ENCODE peak calls at places on chromosomes 3 and 15, in four cellular contexts. One of them, this sample, is unnamed.

GRCh38 chr3:197372076-197372661 is 73.8 kb upstream of the DLG1 start:
- DNase-seq in ascending aorta: no peak
- DNase-seq in left ventricle myocardium inferior: no peak
- DNase-seq in GM13977: peak
- DNase-seq in this sample: peak

GRCh38 chr3:45773044-45773443 is 23.3 kb downstream of the SLC6A20 start:
- DNase-seq in ascending aorta: no peak
- DNase-seq in left ventricle myocardium inferior: no peak
- DNase-seq in GM13977: no peak
- DNase-seq in this sample: no peak

GRCh38 chr3:133487920-133488540 is 85.5 kb upstream of the CDV3 start:
- DNase-seq in ascending aorta: no peak
- DNase-seq in left ventricle myocardium inferior: no peak
- DNase-seq in GM13977: no peak
- DNase-seq in this sample: no peak

GRCh38 chr15:65184944-65185717 is at the start of gene CLPX:
- DNase-seq in ascending aorta: peak
- DNase-seq in left ventricle myocardium inferior: peak
- DNase-seq in GM13977: peak
- DNase-seq in this sample: peak

GRCh38 chr3:159814161-159814560 is 174.5 kb upstream of the IL12A start:
- DNase-seq in ascending aorta: no peak
- DNase-seq in left ventricle myocardium inferior: no peak
- DNase-seq in GM13977: no peak
- DNase-seq in this sample: no peak

GRCh38 chr3:10993729-10994065 is 1.1 kb downstream of the SLC6A1 start:
- DNase-seq in ascending aorta: no peak
- DNase-seq in left ventricle myocardium inferior: no peak
- DNase-seq in GM13977: no peak
- DNase-seq in this sample: no peak

GRCh38 chr3:171824824-171825221 is 14.5 kb upstream of the PLD1 start:
- DNase-seq in ascending aorta: no peak
- DNase-seq in left ventricle myocardium inferior: no peak
- DNase-seq in GM13977: no peak
- DNase-seq in this sample: peak

GRCh38 chr3:32200991-32201758 is 37.3 kb upstream of the CMTM8 start:
- DNase-seq in ascending aorta: no peak
- DNase-seq in left ventricle myocardium inferior: peak
- DNase-seq in GM13977: no peak
- DNase-seq in this sample: no peak

GRCh38 chr3:194691481-194692281 is 6.0 kb downstream of the FAM43A start:
- DNase-seq in ascending aorta: peak
- DNase-seq in left ventricle myocardium inferior: no peak
- DNase-seq in GM13977: peak
- DNase-seq in this sample: peak

GRCh38 chr3:55416381-55416821 is 70.7 kb downstream of the WNT5A start:
- DNase-seq in ascending aorta: no peak
- DNase-seq in left ventricle myocardium inferior: no peak
- DNase-seq in GM13977: no peak
- DNase-seq in this sample: peak

GRCh38 chr3:12461097-12461649 is 23.1 kb upstream of the TSEN2 start:
- DNase-seq in ascending aorta: no peak
- DNase-seq in left ventricle myocardium inferior: no peak
- DNase-seq in GM13977: no peak
- DNase-seq in this sample: no peak

GRCh38 chr15:69608661-69609060 is 156.0 kb downstream of the RPLP1 start:
- DNase-seq in ascending aorta: no peak
- DNase-seq in left ventricle myocardium inferior: no peak
- DNase-seq in GM13977: no peak
- DNase-seq in this sample: no peak

GRCh38 chr3:125137432-125138033 is 75.0 kb downstream of the SLC12A8 start:
- DNase-seq in ascending aorta: peak
- DNase-seq in left ventricle myocardium inferior: no peak
- DNase-seq in GM13977: no peak
- DNase-seq in this sample: no peak

GRCh38 chr3:27147215-27147614 is 222.0 kb downstream of the NEK10 start:
- DNase-seq in ascending aorta: no peak
- DNase-seq in left ventricle myocardium inferior: no peak
- DNase-seq in GM13977: no peak
- DNase-seq in this sample: no peak

GRCh38 chr15:24917431-24917830 is 37.4 kb upstream of the SNRPN start:
- DNase-seq in ascending aorta: no peak
- DNase-seq in left ventricle myocardium inferior: no peak
- DNase-seq in GM13977: no peak
- DNase-seq in this sample: no peak

GRCh38 chr3:134064081-134064480 is 34.4 kb upstream of the SLCO2A1 start:
- DNase-seq in ascending aorta: no peak
- DNase-seq in left ventricle myocardium inferior: no peak
- DNase-seq in GM13977: no peak
- DNase-seq in this sample: no peak

GRCh38 chr3:36709826-36710365 is 54.5 kb downstream of the DCLK3 start:
- DNase-seq in ascending aorta: no peak
- DNase-seq in left ventricle myocardium inferior: no peak
- DNase-seq in GM13977: no peak
- DNase-seq in this sample: no peak

GRCh38 chr3:62532796-62533195 is 159.4 kb upstream of the FEZF2 start:
- DNase-seq in ascending aorta: no peak
- DNase-seq in left ventricle myocardium inferior: no peak
- DNase-seq in GM13977: no peak
- DNase-seq in this sample: no peak

GRCh38 chr3:152385761-152386160 is 117.0 kb downstream of the MBNL1 start:
- DNase-seq in ascending aorta: no peak
- DNase-seq in left ventricle myocardium inferior: no peak
- DNase-seq in GM13977: no peak
- DNase-seq in this sample: peak

GRCh38 chr3:45056608-45057301 is 30.7 kb downstream of the CLEC3B start:
- DNase-seq in ascending aorta: no peak
- DNase-seq in left ventricle myocardium inferior: no peak
- DNase-seq in GM13977: no peak
- DNase-seq in this sample: no peak

GRCh38 chr15:31605467-31605931 is 278.9 kb downstream of the KLF13 start:
- DNase-seq in ascending aorta: no peak
- DNase-seq in left ventricle myocardium inferior: no peak
- DNase-seq in GM13977: no peak
- DNase-seq in this sample: peak

GRCh38 chr3:143266936-143267335 is 147.4 kb downstream of the CHST2 start:
- DNase-seq in ascending aorta: no peak
- DNase-seq in left ventricle myocardium inferior: no peak
- DNase-seq in GM13977: peak
- DNase-seq in this sample: no peak

GRCh38 chr3:71542548-71543370 is 40.8 kb downstream of the FOXP1 start:
- DNase-seq in ascending aorta: peak
- DNase-seq in left ventricle myocardium inferior: peak
- DNase-seq in GM13977: no peak
- DNase-seq in this sample: peak

GRCh38 chr15:56244811-56245576 is 1.3 kb upstream of the RFX7 start:
- DNase-seq in ascending aorta: peak
- DNase-seq in left ventricle myocardium inferior: no peak
- DNase-seq in GM13977: peak
- DNase-seq in this sample: peak

GRCh38 chr3:188523291-188523690 is 369.3 kb downstream of the LPP start:
- DNase-seq in ascending aorta: no peak
- DNase-seq in left ventricle myocardium inferior: no peak
- DNase-seq in GM13977: no peak
- DNase-seq in this sample: no peak

GRCh38 chr15:75082689-75083088 is 59.3 kb downstream of the PPCDC start:
- DNase-seq in ascending aorta: no peak
- DNase-seq in left ventricle myocardium inferior: no peak
- DNase-seq in GM13977: no peak
- DNase-seq in this sample: no peak

GRCh38 chr3:147191795-147192385 is 214.5 kb downstream of the ZIC4 start:
- DNase-seq in ascending aorta: no peak
- DNase-seq in left ventricle myocardium inferior: no peak
- DNase-seq in GM13977: peak
- DNase-seq in this sample: peak